ENCODE peak calls at places on chromosomes 5 and 9, in five cellular contexts. H, D, X, R and E are unnamed samples.

GRCh38 chr5:139131062-139131856 is 66.9 kb downstream of the SIL1 start:
- DNase-seq in D (no peak), R (no peak), X (peak; percentile 71), H (no peak), E (no peak)

GRCh38 chr5:60960591-60960990 is 15.6 kb downstream of the NDUFAF2 start:
- DNase-seq in H (peak; percentile 31), D (peak; percentile 17), X (peak; percentile 64), R (peak; percentile 6), E (no peak)

GRCh38 chr5:15008476-15008875 is 136.9 kb upstream of the ANKH start:
- DNase-seq in R (peak; percentile 85), D (no peak), X (peak; percentile 99), H (no peak), E (peak; percentile 81)

GRCh38 chr5:2297991-2298390 is 415.3 kb upstream of the IRX4 start:
- DNase-seq in H (no peak), D (no peak), X (no peak), R (no peak), E (no peak)

GRCh38 chr5:40572947-40573346 is 106.8 kb upstream of the PTGER4 start:
- DNase-seq in D (no peak), R (no peak), H (no peak), X (peak; percentile 82), E (no peak)

GRCh38 chr5:126007841-126008240 is 415.4 kb upstream of the GRAMD2B start:
- DNase-seq in R (no peak), H (no peak), X (peak; percentile 44), D (no peak), E (no peak)

GRCh38 chr5:1169608-1170115 is 31.7 kb upstream of the SLC6A19 start:
- DNase-seq in H (no peak), D (no peak), X (no peak), R (no peak), E (no peak)

GRCh38 chr9:77488439-77489126 is 159.5 kb downstream of the GNA14 start:
- DNase-seq in R (peak; percentile 7), H (peak; percentile 5), X (peak; percentile 61), D (peak; percentile 11), E (no peak)

GRCh38 chr5:98963019-98963418 is 34.2 kb upstream of the CHD1 start:
- DNase-seq in H (no peak), D (no peak), R (no peak), X (no peak), E (no peak)

GRCh38 chr9:137588311-137588710 is 2.0 kb downstream of the ZMYND19 start:
- DNase-seq in R (no peak), H (no peak), X (no peak), D (no peak), E (no peak)

GRCh38 chr9:72855321-72855720 is 97.5 kb downstream of the ALDH1A1 start:
- DNase-seq in R (no peak), H (no peak), X (no peak), D (no peak), E (no peak)

GRCh38 chr9:752201-752600 is 89.3 kb upstream of the DMRT1 start:
- DNase-seq in D (no peak), R (no peak), H (no peak), X (peak; percentile 94), E (peak; percentile 20)

GRCh38 chr5:1007221-1007680 is 1.4 kb upstream of the NKD2 start:
- DNase-seq in H (no peak), R (no peak), X (no peak), D (no peak), E (peak; percentile 6)

GRCh38 chr5:53109041-53109435 is 519 bp downstream of the MOCS2 start:
- DNase-seq in H (peak; percentile 14), X (peak; percentile 38), R (no peak), D (peak; percentile 8), E (peak; percentile 54)

GRCh38 chr5:25823330-25823873 is 1178.6 kb upstream of the CDH10 start:
- DNase-seq in R (no peak), H (no peak), X (no peak), D (no peak), E (no peak)

GRCh38 chr9:38423939-38424843 is at the start of gene IGFBPL1:
- DNase-seq in D (peak; percentile 8), R (no peak), X (peak; percentile 55), H (no peak), E (no peak)

GRCh38 chr5:151223447-151224264 is at the start of gene CCDC69:
- DNase-seq in D (peak; percentile 75), H (peak; percentile 79), R (peak; percentile 53), X (peak; percentile 79), E (peak; percentile 65)

GRCh38 chr5:180271205-180271604 is 20.7 kb downstream of the MAPK9 start:
- DNase-seq in D (no peak), X (no peak), H (no peak), R (no peak), E (no peak)

DNA sequence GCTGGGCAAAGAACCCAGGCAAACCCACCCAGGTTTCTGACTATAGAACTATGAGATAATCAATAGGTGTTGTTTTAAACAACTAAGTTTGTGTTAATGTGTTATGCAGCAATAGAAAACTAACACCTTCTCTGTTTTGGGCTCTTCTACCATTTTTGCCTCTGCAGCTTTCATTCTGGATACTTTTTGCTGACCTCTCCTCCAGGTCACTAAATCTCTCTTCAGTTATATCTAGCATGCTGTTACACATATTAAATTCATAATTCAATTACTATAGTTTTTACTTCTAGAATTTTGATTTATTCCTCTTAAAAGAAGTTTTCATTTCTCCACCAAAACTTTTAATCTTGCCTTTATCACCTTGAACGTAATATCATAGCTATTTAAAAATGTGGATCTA is 17.2 kb downstream of the MAPK9 start:
- DNase-seq in R (no peak), H (no peak), D (no peak), X (no peak), E (no peak)
- H3K9me3 ChIP-seq in R (peaks cover 16% of the 10 kb centered on the region), H (peaks cover 21% of the 10 kb centered on the region), D (peaks cover 3% of the 10 kb centered on the region), X (peaks cover 2% of the 10 kb centered on the region), E (peaks cover 42% of the 10 kb centered on the region)

GRCh38 chr5:172848419-172848818 is 14.4 kb downstream of the ERGIC1 start:
- DNase-seq in D (no peak), H (no peak), R (no peak), X (no peak), E (no peak)
- H3K4me1 ChIP-seq in D (no peaks in the 10 kb centered on the region), H (peaks cover 29% of the 10 kb centered on the region), R (no peaks in the 10 kb centered on the region), X (peaks cover 12% of the 10 kb centered on the region), E (peaks cover 2% of the 10 kb centered on the region)

GRCh38 chr5:123398058-123398728 is 25.0 kb downstream of the CEP120 start:
- DNase-seq in R (no peak), D (no peak), X (no peak), H (peak; percentile 95), E (no peak)

GRCh38 chr5:123397538-123397937 is 25.7 kb downstream of the CEP120 start:
- DNase-seq in H (no peak), R (no peak), D (no peak), X (no peak), E (no peak)

GRCh38 chr5:123401320-123401719 is 21.9 kb downstream of the CEP120 start:
- DNase-seq in R (no peak), H (no peak), D (no peak), X (no peak), E (no peak)
- H3K9me2 ChIP-seq in R (no peaks in the 10 kb centered on the region), H (no peaks in the 10 kb centered on the region), D (no peaks in the 10 kb centered on the region), X (no peaks in the 10 kb centered on the region), E (no peaks in the 10 kb centered on the region)

GRCh38 chr9:95877984-95878383 is 2.5 kb downstream of the ERCC6L2 start:
- DNase-seq in D (no peak), R (no peak), X (no peak), H (no peak), E (no peak)
- H3K9me3 ChIP-seq in D (no peaks in the 10 kb centered on the region), R (no peaks in the 10 kb centered on the region), X (no peaks in the 10 kb centered on the region), H (no peaks in the 10 kb centered on the region), E (no peaks in the 10 kb centered on the region)

DNA sequence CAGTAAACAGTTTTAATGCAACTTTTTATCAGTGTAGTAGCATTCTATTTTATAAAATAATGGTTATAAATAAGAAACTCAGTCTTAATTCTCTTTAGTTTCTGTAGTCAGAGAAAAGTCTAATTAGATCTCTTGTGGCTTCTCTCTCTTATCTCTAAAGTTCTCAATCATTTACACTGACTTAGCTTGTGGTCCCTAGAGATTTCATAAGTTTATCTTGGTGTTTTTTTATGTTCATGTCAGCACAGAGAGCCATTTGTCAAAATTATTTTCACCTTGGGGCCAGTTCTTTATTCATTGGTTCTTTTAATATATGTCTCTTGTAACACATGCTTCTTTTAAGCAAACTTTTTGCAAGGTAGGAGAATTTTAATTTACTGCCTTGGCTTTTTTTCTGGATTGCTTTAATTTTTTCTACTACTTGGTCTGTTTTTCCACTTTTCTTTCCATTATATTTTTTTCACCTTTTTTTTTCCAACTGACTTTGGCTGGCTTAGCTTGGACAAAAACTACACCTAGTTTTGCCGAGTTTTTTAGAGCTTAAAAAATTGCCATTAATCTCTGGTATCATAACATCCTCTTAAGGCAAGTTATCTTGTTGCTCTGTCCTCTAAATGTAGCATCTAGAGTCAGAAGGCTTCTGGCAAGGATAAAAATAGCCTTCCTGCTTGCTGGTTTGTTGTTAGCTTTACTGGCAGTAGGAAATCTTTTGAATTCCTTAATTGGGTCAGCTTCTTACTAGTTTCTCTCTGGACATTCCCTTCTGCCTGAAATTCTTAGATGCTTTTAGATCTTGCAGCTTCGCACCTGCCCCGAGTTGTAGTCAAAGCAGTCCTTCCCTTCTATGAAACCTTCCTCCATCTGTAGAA is 35.3 kb downstream of the CPEB4 start:
- DNase-seq in H (peak; percentile 37), D (no peak), R (no peak), X (peak; percentile 45), E (no peak)
- H3K4me1 ChIP-seq in H (peaks cover 79% of the 10 kb centered on the region), D (peaks cover 85% of the 10 kb centered on the region), R (peaks cover 3% of the 10 kb centered on the region), X (peaks cover 48% of the 10 kb centered on the region), E (peaks cover 23% of the 10 kb centered on the region)

GRCh38 chr5:116914869-116915504 is 340.4 kb upstream of the SEMA6A start:
- DNase-seq in H (no peak), X (no peak), R (no peak), D (no peak), E (no peak)
- H3K9me2 ChIP-seq in H (no peaks in the 10 kb centered on the region), X (no peaks in the 10 kb centered on the region), R (no peaks in the 10 kb centered on the region), D (no peaks in the 10 kb centered on the region), E (no peaks in the 10 kb centered on the region)

DNA sequence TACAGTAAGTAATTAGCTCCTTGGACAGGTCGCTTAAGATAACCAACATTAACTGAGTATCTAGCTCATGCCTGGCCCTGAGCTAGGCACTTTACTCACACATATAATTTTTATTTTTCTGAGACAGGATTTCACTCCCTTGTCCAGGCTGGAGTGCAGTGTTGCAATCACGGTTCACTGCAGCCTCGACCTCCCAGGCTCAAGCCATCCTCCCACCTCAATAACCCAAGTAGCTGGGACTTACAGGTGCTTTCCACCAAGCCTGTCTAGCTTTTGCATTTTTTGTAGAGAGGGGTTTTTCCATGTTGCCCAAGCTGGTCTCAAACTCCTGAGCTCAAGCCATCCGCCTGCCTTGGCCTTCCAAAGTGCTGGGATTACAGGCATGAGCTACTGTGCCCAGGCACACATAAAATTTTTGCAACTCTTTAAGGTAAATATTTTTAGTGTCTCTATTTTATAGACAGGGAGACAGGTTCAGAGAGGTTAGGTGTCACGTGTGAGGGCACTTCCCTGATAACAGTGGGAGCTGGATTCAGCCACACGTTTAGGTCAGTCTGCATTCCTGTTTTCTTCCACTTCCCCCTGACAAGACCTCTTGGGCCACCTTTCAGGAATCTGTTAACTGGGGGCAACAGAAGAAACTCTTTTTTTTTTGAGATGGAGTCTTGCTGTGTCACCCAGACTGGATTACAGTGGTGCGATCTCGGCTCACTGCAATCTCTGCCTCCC is 18.2 kb downstream of the HBEGF start:
- DNase-seq in D (no peak), H (no peak), R (no peak), X (no peak), E (no peak)
- H3K9me3 ChIP-seq in D (no peaks in the 10 kb centered on the region), H (no peaks in the 10 kb centered on the region), R (no peaks in the 10 kb centered on the region), X (no peaks in the 10 kb centered on the region), E (no peaks in the 10 kb centered on the region)

DNA sequence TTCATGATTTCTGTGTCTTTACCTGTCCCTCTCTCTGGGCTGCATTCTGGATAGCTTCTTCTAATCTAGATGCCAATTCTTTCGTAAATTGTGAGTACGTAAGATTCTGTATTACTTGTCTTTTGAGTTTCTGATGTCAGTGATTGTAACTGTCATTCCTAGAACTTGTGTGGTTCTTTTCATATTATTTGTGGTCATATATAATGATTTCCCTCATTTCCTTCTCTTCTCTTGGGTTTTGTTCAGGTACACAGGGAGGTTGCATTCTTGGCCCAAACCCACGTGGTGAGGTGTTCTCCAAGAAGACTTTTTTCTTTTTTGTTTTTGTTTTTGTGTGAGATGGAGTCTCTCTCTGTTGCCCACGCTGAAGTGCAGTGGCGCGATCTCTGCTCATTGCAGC is 13.8 kb downstream of the UGCG start:
- DNase-seq in H (no peak), R (no peak), X (no peak), D (no peak), E (no peak)
- H3K4me1 ChIP-seq in H (peaks cover 29% of the 10 kb centered on the region), R (peaks cover 16% of the 10 kb centered on the region), X (peaks cover 61% of the 10 kb centered on the region), D (peaks cover 10% of the 10 kb centered on the region), E (peaks cover 23% of the 10 kb centered on the region)